ENCODE peak calls at places on chromosomes 7 and 10, in six cellular contexts. One of them, this sample, is unnamed. For H3K4me1, the result is how much of the 10 kb centered on the place peaks cover.

GRCh38 chr7:158959954-158960353 is 103.6 kb downstream of the DYNC2I1 start:
- DNase-seq in right cardiac atrium: no peak
- DNase-seq in OCI-LY7: no peak
- DNase-seq in K562: no peak
- DNase-seq in cardiac muscle cell: no peak
- DNase-seq in SJCRH30: no peak
- DNase-seq in this sample: no peak

GRCh38 chr7:23167691-23168090 is 14.2 kb upstream of the NUP42 start:
- DNase-seq in K562: no peak
- DNase-seq in cardiac muscle cell: no peak
- DNase-seq in right cardiac atrium: no peak
- DNase-seq in SJCRH30: no peak
- DNase-seq in OCI-LY7: no peak
- DNase-seq in this sample: no peak

GRCh38 chr7:116210345-116211005 is at the start of gene TES:
- DNase-seq in right cardiac atrium: peak
- DNase-seq in K562: peak
- DNase-seq in cardiac muscle cell: peak
- DNase-seq in SJCRH30: peak
- DNase-seq in OCI-LY7: no peak
- DNase-seq in this sample: peak

GRCh38 chr7:69708857-69709256 is 110.6 kb downstream of the AUTS2 start:
- DNase-seq in K562: no peak
- DNase-seq in right cardiac atrium: no peak
- DNase-seq in OCI-LY7: no peak
- DNase-seq in SJCRH30: peak
- DNase-seq in cardiac muscle cell: peak
- DNase-seq in this sample: no peak

GRCh38 chr7:103074519-103075336 is at the start of the genes ARMC10 and FBXL13:
- DNase-seq in OCI-LY7: peak
- DNase-seq in cardiac muscle cell: peak
- DNase-seq in right cardiac atrium: peak
- DNase-seq in SJCRH30: peak
- DNase-seq in K562: peak
- DNase-seq in this sample: peak

GRCh38 chr7:113561446-113561845 is 357.4 kb downstream of the PPP1R3A start:
- DNase-seq in SJCRH30: no peak
- DNase-seq in OCI-LY7: no peak
- DNase-seq in K562: no peak
- DNase-seq in right cardiac atrium: no peak
- DNase-seq in cardiac muscle cell: no peak
- DNase-seq in this sample: no peak

GRCh38 chr10:129955591-129956284 is 8.3 kb downstream of the EBF3 start:
- DNase-seq in OCI-LY7: no peak
- DNase-seq in K562: no peak
- DNase-seq in right cardiac atrium: no peak
- DNase-seq in cardiac muscle cell: peak
- DNase-seq in SJCRH30: peak
- DNase-seq in this sample: no peak

GRCh38 chr7:28678421-28678965 is 266.2 kb downstream of the CREB5 start:
- DNase-seq in OCI-LY7: no peak
- DNase-seq in cardiac muscle cell: no peak
- DNase-seq in SJCRH30: no peak
- DNase-seq in K562: no peak
- DNase-seq in right cardiac atrium: no peak
- DNase-seq in this sample: no peak

GRCh38 chr7:116315293-116315692 is 105.0 kb downstream of the TES start:
- DNase-seq in SJCRH30: no peak
- DNase-seq in right cardiac atrium: peak
- DNase-seq in K562: no peak
- DNase-seq in cardiac muscle cell: no peak
- DNase-seq in OCI-LY7: no peak
- DNase-seq in this sample: no peak

GRCh38 chr7:153004341-153004740 is 244.8 kb downstream of the ACTR3B start:
- DNase-seq in OCI-LY7: no peak
- DNase-seq in cardiac muscle cell: no peak
- DNase-seq in K562: no peak
- DNase-seq in right cardiac atrium: no peak
- DNase-seq in SJCRH30: no peak
- DNase-seq in this sample: no peak

GRCh38 chr10:88618496-88618895 is 31.9 kb downstream of the LIPJ start:
- DNase-seq in right cardiac atrium: no peak
- DNase-seq in SJCRH30: no peak
- DNase-seq in OCI-LY7: no peak
- DNase-seq in K562: no peak
- DNase-seq in cardiac muscle cell: no peak
- DNase-seq in this sample: no peak

GRCh38 chr7:48084727-48085432 is 4.2 kb upstream of the UPP1 start:
- DNase-seq in right cardiac atrium: peak
- DNase-seq in K562: peak
- DNase-seq in SJCRH30: peak
- DNase-seq in cardiac muscle cell: no peak
- DNase-seq in OCI-LY7: no peak
- DNase-seq in this sample: peak

DNA sequence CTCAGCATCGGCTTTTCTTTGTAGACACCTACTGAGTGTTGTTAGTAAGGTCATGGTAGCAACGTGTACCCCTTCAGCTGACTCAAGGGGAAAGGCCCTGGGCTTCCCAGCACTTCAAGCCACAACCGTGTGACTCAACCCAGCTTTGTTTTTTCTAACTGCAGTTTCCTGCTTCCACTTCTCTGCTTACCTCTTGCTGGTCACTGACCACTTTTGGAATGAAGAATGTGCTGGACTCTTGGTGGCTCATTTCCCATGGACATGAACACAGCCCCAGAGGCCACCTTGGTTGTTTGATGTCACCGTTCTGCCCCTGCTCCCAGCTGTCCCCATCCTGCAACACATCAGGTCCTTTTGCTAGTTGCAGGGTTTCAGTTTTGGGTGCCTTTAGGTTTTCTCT is 69.5 kb upstream of the ZNF438 start:
- DNase-seq in cardiac muscle cell: no peak
- DNase-seq in K562: no peak
- DNase-seq in right cardiac atrium: no peak
- DNase-seq in SJCRH30: no peak
- DNase-seq in OCI-LY7: no peak
- DNase-seq in this sample: no peak
- H3K4me1 ChIP-seq in cardiac muscle cell: under half
- H3K4me1 ChIP-seq in K562: under half
- H3K4me1 ChIP-seq in right cardiac atrium: under half
- H3K4me1 ChIP-seq in SJCRH30: under half
- H3K4me1 ChIP-seq in OCI-LY7: under half
- H3K4me1 ChIP-seq in this sample: under half

GRCh38 chr10:68353537-68353936 is 20.8 kb upstream of the PBLD start:
- DNase-seq in cardiac muscle cell: no peak
- DNase-seq in K562: no peak
- DNase-seq in OCI-LY7: no peak
- DNase-seq in SJCRH30: no peak
- DNase-seq in right cardiac atrium: no peak
- DNase-seq in this sample: no peak
- H3K27ac ChIP-seq in cardiac muscle cell: no peak
- H3K27ac ChIP-seq in K562: no peak
- H3K27ac ChIP-seq in OCI-LY7: no peak
- H3K27ac ChIP-seq in SJCRH30: no peak
- H3K27ac ChIP-seq in right cardiac atrium: no peak
- H3K27ac ChIP-seq in this sample: no peak

GRCh38 chr10:68105820-68106219 is 3.5 kb upstream of the MYPN start:
- DNase-seq in right cardiac atrium: no peak
- DNase-seq in SJCRH30: no peak
- DNase-seq in OCI-LY7: no peak
- DNase-seq in cardiac muscle cell: no peak
- DNase-seq in K562: no peak
- DNase-seq in this sample: no peak
- H3K4me3 ChIP-seq in right cardiac atrium: no peak
- H3K4me3 ChIP-seq in SJCRH30: no peak
- H3K4me3 ChIP-seq in OCI-LY7: no peak
- H3K4me3 ChIP-seq in cardiac muscle cell: no peak
- H3K4me3 ChIP-seq in K562: no peak
- H3K4me3 ChIP-seq in this sample: no peak

GRCh38 chr10:63260860-63261251 is 127.7 kb downstream of the NRBF2 start:
- DNase-seq in SJCRH30: no peak
- DNase-seq in OCI-LY7: peak
- DNase-seq in K562: no peak
- DNase-seq in cardiac muscle cell: no peak
- DNase-seq in right cardiac atrium: no peak
- DNase-seq in this sample: no peak
- H3K4me1 ChIP-seq in SJCRH30: under half
- H3K4me1 ChIP-seq in OCI-LY7: half or more
- H3K4me1 ChIP-seq in K562: under half
- H3K4me1 ChIP-seq in cardiac muscle cell: under half
- H3K4me1 ChIP-seq in right cardiac atrium: under half
- H3K4me1 ChIP-seq in this sample: half or more

GRCh38 chr7:95608344-95609173 is 12.2 kb upstream of the PDK4 start:
- DNase-seq in SJCRH30: peak
- DNase-seq in cardiac muscle cell: peak
- DNase-seq in right cardiac atrium: peak
- DNase-seq in OCI-LY7: peak
- DNase-seq in K562: peak
- DNase-seq in this sample: no peak
- H3K27ac ChIP-seq in SJCRH30: peak
- H3K27ac ChIP-seq in cardiac muscle cell: peak
- H3K27ac ChIP-seq in right cardiac atrium: peak
- H3K27ac ChIP-seq in OCI-LY7: peak
- H3K27ac ChIP-seq in K562: peak
- H3K27ac ChIP-seq in this sample: no peak

DNA sequence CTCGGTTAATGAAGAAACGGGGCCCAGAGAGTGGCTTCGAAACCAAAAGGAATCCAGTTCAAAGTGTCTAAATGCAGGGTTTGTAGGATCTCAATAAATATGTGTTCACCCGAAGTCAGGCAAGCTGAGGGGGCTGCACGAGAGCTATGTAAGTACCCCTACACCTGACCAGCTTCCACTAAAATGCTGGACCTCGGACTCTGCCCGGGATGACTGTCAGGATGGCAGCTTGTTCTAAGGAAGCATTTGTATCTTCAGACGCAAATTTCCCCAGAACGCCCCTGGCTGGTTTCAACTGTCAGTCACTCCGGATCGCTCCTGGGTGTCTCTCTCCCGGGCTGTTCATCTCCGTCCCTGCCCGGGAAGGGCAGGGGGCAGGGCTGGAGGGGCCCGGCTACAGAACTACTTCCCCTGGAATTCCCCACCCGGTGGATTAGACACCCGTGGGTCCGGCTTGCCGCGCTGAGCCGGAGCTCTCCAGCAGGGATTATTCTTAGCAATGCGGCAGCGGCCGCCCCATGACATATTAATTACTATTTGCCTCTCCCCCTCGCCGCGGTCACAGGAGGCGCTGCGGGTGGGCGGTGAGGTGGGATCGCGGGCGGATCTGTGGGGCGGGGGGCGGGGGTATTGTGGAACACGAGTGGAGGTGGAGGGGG is 275.8 kb upstream of the NEBL start:
- DNase-seq in SJCRH30: no peak
- DNase-seq in K562: no peak
- DNase-seq in OCI-LY7: no peak
- DNase-seq in right cardiac atrium: no peak
- DNase-seq in cardiac muscle cell: peak
- DNase-seq in this sample: no peak
- H3K4me3 ChIP-seq in SJCRH30: no peak
- H3K4me3 ChIP-seq in K562: peak
- H3K4me3 ChIP-seq in OCI-LY7: no peak
- H3K4me3 ChIP-seq in right cardiac atrium: peak
- H3K4me3 ChIP-seq in cardiac muscle cell: peak
- H3K4me3 ChIP-seq in this sample: no peak

GRCh38 chr7:131013716-131014115 is 279.7 kb upstream of the KLF14 start:
- DNase-seq in right cardiac atrium: no peak
- DNase-seq in OCI-LY7: no peak
- DNase-seq in cardiac muscle cell: no peak
- DNase-seq in SJCRH30: no peak
- DNase-seq in K562: no peak
- DNase-seq in this sample: no peak

GRCh38 chr7:131011437-131011752 is 277.4 kb upstream of the KLF14 start:
- DNase-seq in SJCRH30: no peak
- DNase-seq in K562: no peak
- DNase-seq in OCI-LY7: no peak
- DNase-seq in cardiac muscle cell: no peak
- DNase-seq in right cardiac atrium: peak
- DNase-seq in this sample: no peak

GRCh38 chr7:131011976-131012375 is 278.0 kb upstream of the KLF14 start:
- DNase-seq in OCI-LY7: no peak
- DNase-seq in SJCRH30: no peak
- DNase-seq in right cardiac atrium: no peak
- DNase-seq in cardiac muscle cell: no peak
- DNase-seq in K562: no peak
- DNase-seq in this sample: peak

GRCh38 chr7:131010714-131011436 is 276.9 kb upstream of the KLF14 start:
- DNase-seq in OCI-LY7: no peak
- DNase-seq in K562: no peak
- DNase-seq in cardiac muscle cell: no peak
- DNase-seq in SJCRH30: no peak
- DNase-seq in right cardiac atrium: no peak
- DNase-seq in this sample: no peak

DNA sequence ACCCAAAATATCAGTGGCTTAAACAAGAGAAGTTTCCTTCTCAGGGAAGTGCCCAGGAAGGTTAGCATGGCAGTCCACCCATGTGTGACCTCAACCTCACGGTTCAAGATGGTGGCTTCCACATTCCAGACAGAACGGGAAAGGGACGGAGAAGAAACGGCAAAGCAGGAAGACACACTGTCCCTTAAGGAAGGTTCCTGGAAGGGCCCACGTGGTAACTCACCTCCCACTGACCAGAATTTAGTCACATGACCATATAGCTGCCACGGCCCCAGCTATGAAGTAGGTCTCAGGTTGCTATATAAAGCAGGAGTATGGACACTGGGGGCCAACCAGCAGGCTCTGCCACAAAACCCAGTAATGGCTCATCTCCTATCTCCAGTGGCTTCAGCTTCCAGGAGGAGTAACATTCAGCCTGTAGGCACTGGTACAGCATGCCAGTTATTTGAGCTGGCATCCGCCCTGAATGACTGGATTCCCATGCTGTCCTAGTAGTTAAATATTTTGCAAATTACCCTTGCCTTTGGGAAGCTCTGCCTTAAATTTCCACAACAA is 278.5 kb upstream of the KLF14 start:
- DNase-seq in K562: peak
- DNase-seq in SJCRH30: no peak
- DNase-seq in right cardiac atrium: no peak
- DNase-seq in OCI-LY7: no peak
- DNase-seq in cardiac muscle cell: no peak
- DNase-seq in this sample: no peak
- H3K4me1 ChIP-seq in K562: under half
- H3K4me1 ChIP-seq in SJCRH30: under half
- H3K4me1 ChIP-seq in right cardiac atrium: under half
- H3K4me1 ChIP-seq in OCI-LY7: under half
- H3K4me1 ChIP-seq in cardiac muscle cell: under half
- H3K4me1 ChIP-seq in this sample: half or more

GRCh38 chr10:95414844-95415545 is 124.2 kb upstream of the PDLIM1 start:
- DNase-seq in cardiac muscle cell: no peak
- DNase-seq in SJCRH30: no peak
- DNase-seq in right cardiac atrium: peak
- DNase-seq in K562: no peak
- DNase-seq in OCI-LY7: no peak
- DNase-seq in this sample: no peak

GRCh38 chr10:95414016-95414830 is 123.4 kb upstream of the PDLIM1 start:
- DNase-seq in SJCRH30: no peak
- DNase-seq in cardiac muscle cell: no peak
- DNase-seq in right cardiac atrium: peak
- DNase-seq in K562: no peak
- DNase-seq in OCI-LY7: no peak
- DNase-seq in this sample: no peak

GRCh38 chr10:95411635-95412034 is 120.8 kb upstream of the PDLIM1 start:
- DNase-seq in OCI-LY7: no peak
- DNase-seq in right cardiac atrium: no peak
- DNase-seq in SJCRH30: no peak
- DNase-seq in cardiac muscle cell: no peak
- DNase-seq in K562: no peak
- DNase-seq in this sample: no peak

GRCh38 chr10:95415631-95416031 is 124.8 kb upstream of the PDLIM1 start:
- DNase-seq in right cardiac atrium: peak
- DNase-seq in cardiac muscle cell: no peak
- DNase-seq in OCI-LY7: no peak
- DNase-seq in SJCRH30: no peak
- DNase-seq in K562: no peak
- DNase-seq in this sample: no peak

GRCh38 chr10:95413608-95414007 is 122.8 kb upstream of the PDLIM1 start:
- DNase-seq in K562: no peak
- DNase-seq in right cardiac atrium: no peak
- DNase-seq in cardiac muscle cell: no peak
- DNase-seq in SJCRH30: no peak
- DNase-seq in OCI-LY7: no peak
- DNase-seq in this sample: no peak
- H3K27ac ChIP-seq in K562: no peak
- H3K27ac ChIP-seq in right cardiac atrium: peak
- H3K27ac ChIP-seq in cardiac muscle cell: no peak
- H3K27ac ChIP-seq in SJCRH30: no peak
- H3K27ac ChIP-seq in OCI-LY7: no peak
- H3K27ac ChIP-seq in this sample: no peak

This sample was measured in CD4-positive, alpha-beta memory T cell.